ENCODE peak calls at places on chromosomes 13 and 19, in four cellular contexts. R is GM12878, X is K562, M is HCT116. L is an unnamed sample.

GRCh38 chr19:9869008-9869617 is 34.0 kb downstream of the PIN1 start:
- DNase-seq in R (no peak), X (no peak), M (no peak), L (no peak)

GRCh38 chr19:55482967-55483671 is 1.9 kb upstream of the NAT14 start:
- DNase-seq in R (no peak), X (no peak), M (no peak), L (no peak)

GRCh38 chr19:55689366-55690108 is 14.5 kb downstream of the EPN1 start:
- DNase-seq in X (no peak), R (no peak), M (no peak), L (no peak)

GRCh38 chr19:31707206-31707605 is 358.0 kb upstream of the TSHZ3 start:
- DNase-seq in R (no peak), M (no peak), X (no peak), L (no peak)

GRCh38 chr13:49681837-49682236 is 9.4 kb downstream of the EBPL start:
- DNase-seq in X (no peak), M (no peak), R (no peak), L (no peak)

GRCh38 chr19:35408284-35409171 is 37.7 kb downstream of the GPR42 start:
- DNase-seq in M (no peak), R (peak; percentile 76), X (no peak), L (no peak)

GRCh38 chr13:30690282-30691188 is 44.8 kb upstream of the ALOX5AP start:
- DNase-seq in M (no peak), R (no peak), X (no peak), L (no peak)

GRCh38 chr13:114161028-114161556 is 18.0 kb upstream of the CFAP97D2 start:
- DNase-seq in M (no peak), X (no peak), R (no peak), L (no peak)

GRCh38 chr13:73870970-73871935 is 263.0 kb downstream of the KLF12 start:
- DNase-seq in M (no peak), R (no peak), X (no peak), L (no peak)

GRCh38 chr19:57786906-57787305 is 17.4 kb downstream of the ZNF586 start:
- DNase-seq in R (no peak), M (no peak), X (no peak), L (no peak)

GRCh38 chr13:31334547-31334946 is 134.8 kb downstream of the B3GLCT start:
- DNase-seq in R (no peak), M (no peak), X (no peak), L (no peak)

GRCh38 chr13:23674795-23675640 is 104.8 kb downstream of the TNFRSF19 start:
- DNase-seq in M (no peak), X (no peak), R (no peak), L (no peak)

GRCh38 chr19:29988351-29988750 is 46.3 kb downstream of the URI1 start:
- DNase-seq in R (no peak), X (peak; percentile 52), M (no peak), L (no peak)

GRCh38 chr19:45485301-45486077 is 11.4 kb downstream of the RTN2 start:
- DNase-seq in R (peak; percentile 71), X (peak; percentile 86), M (peak; percentile 91), L (peak; percentile 100)

GRCh38 chr19:32607479-32607878 is 26.5 kb downstream of the PDCD5 start:
- DNase-seq in M (no peak), R (no peak), X (no peak), L (no peak)

GRCh38 chr19:34236035-34236793 is 18.1 kb upstream of the GARRE1 start:
- DNase-seq in M (no peak), X (no peak), R (no peak), L (no peak)

GRCh38 chr19:10836478-10837325 is 690 bp upstream of the TMED1 start:
- DNase-seq in R (no peak), M (peak; percentile 85), X (peak; percentile 82), L (no peak)

DNA sequence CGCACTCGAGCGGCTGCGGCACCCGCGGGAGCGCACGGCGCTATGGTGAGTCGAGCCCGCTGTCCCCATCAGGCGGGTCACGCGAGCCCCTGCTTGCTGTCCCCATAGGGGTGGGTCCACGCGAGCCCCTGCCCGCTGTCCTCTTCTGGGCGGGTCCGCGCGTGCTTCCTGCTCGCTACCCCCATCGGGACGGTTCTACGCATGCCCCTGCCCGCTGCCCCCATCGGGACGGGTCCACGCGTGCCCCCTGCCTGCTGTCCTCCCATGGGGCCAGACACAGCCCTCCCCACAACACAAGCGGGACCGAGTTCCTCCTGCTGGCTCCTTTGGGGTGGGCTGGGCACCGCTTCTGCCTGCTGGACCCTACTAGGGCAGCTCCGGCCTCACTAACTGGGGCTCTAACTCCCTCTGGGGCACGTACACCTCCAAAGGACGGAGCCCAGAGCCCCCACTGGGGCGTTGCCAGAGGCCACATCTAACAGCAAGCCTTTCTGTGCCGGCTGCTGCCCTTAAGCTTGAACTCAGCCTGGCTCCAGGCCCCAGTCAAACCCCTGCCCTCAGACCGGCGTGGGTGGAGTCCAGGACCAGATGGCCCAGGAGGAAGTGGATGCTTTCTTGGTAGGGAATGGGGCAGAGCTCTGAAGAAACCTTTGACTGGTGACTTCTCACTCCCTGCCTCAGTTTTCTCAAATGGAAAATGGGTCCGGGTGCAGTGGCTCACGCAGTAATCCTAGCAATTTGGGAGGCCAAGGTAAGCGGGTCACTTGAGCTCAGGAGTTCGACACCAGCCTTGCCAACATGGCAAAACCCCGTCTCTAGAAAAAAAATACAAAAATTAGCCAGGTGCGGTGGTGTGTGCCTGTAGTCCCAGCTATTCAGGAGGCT is 722 bp downstream of the COLGALT1 start:
- DNase-seq in R (no peak), M (no peak), X (peak; percentile 63), L (no peak)
- TF ChIP-seq EGR1 in R (peak; percentile 15), M (peak; percentile 63), X (peak; percentile 74), L (no peak)

GRCh38 chr13:75486146-75486545 is 4.2 kb upstream of the TBC1D4 start:
- DNase-seq in M (no peak), X (no peak), R (no peak), L (no peak)

GRCh38 chr13:75482070-75482819 is at the start of gene TBC1D4:
- DNase-seq in M (peak; percentile 76), X (peak; percentile 58), R (peak; percentile 66), L (no peak)

GRCh38 chr13:75482820-75483079 is 781 bp upstream of the TBC1D4 start:
- DNase-seq in R (no peak), X (no peak), M (no peak), L (no peak)

GRCh38 chr13:75486654-75487053 is 4.7 kb upstream of the TBC1D4 start:
- DNase-seq in M (no peak), R (no peak), X (no peak), L (no peak)

DNA sequence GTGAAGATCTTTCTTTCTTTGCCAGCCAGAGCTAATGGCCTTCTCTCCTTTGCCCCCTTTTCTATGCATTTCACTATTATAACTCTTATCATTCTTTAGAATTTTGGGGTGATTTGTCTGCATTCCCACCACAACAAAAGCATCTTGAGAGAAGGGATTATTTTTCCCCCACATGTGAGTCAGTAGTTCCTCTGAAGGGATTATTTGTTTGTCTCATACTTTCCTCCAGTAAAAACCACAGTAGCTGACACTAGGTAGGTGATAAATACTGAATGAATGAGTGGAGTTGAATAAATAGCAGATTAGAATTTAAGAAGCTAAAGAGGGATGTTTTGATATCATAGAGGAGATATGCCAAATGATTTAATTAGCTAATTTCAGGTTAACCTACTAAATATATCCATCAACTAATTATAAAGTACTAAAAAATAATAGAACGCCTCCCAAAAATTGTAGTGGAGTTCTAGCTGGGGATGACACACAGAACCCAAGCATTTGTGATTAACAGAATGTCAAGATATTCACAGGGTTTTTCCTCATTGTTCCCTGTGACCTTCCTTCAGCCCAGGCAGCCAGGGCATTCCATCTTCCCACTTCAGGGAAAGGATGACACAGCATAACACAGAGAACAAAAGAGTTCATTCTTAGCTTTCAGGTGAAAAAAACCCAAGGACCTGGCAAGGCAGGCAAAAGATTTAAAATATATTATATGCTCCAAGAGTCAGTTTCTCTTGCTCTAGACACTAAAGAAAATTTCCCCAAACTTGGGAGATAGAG is 3.5 kb upstream of the TBC1D4 start:
- DNase-seq in M (peak; percentile 51), R (no peak), X (no peak), L (no peak)
- TF ChIP-seq EGR1 in M (no peak), R (no peak), X (no peak), L (no peak)

GRCh38 chr13:50892162-50892944 is 17.2 kb upstream of the RNASEH2B start:
- DNase-seq in M (no peak), X (no peak), R (no peak), L (no peak)
- TF ChIP-seq EGR1 in M (no peak), X (no peak), R (no peak), L (no peak)

GRCh38 chr13:108302279-108302678 is 32.8 kb downstream of the TNFSF13B start:
- DNase-seq in M (no peak), X (no peak), R (no peak), L (no peak)
- TF ChIP-seq EGR1 in M (no peak), X (no peak), R (no peak), L (no peak)

GRCh38 chr13:44790289-44790688 is 199.0 kb downstream of the NUFIP1 start:
- DNase-seq in X (no peak), R (no peak), M (no peak), L (peak; percentile 13)

GRCh38 chr13:44797685-44798084 is 191.6 kb downstream of the NUFIP1 start:
- DNase-seq in M (no peak), X (no peak), R (no peak), L (no peak)

GRCh38 chr13:44796597-44797517 is 192.4 kb downstream of the NUFIP1 start:
- DNase-seq in M (no peak), X (no peak), R (no peak), L (no peak)

GRCh38 chr13:44792096-44792495 is 197.2 kb downstream of the NUFIP1 start:
- DNase-seq in M (no peak), R (no peak), X (no peak), L (no peak)

GRCh38 chr13:44795176-44795575 is 194.1 kb downstream of the NUFIP1 start:
- DNase-seq in X (no peak), R (no peak), M (no peak), L (no peak)
- TF ChIP-seq EGR1 in X (no peak), R (no peak), M (no peak), L (no peak)

GRCh38 chr13:40456979-40457553 is 209.4 kb downstream of the FOXO1 start:
- DNase-seq in X (no peak), R (no peak), M (no peak), L (no peak)
- TF ChIP-seq EGR1 in X (no peak), R (no peak), M (no peak), L (no peak)